ENCODE peak calls at places on chromosomes 7 and 10, in ten cellular contexts. T, U, N, X, O, C, H, V, P and W are unnamed samples.

GRCh38 chr10:31148955-31149354 is 117.3 kb upstream of the ZNF438 start:
- DNase-seq in N (no peak), P (peak; percentile 30), H (no peak), V (no peak), T (no peak), U (no peak), C (no peak), O (no peak), X (no peak), W (no peak)

GRCh38 chr10:123150986-123151738 is 3.0 kb upstream of the BUB3 start:
- DNase-seq in C (peak; percentile 86), N (no peak), P (no peak), O (no peak), U (no peak), X (no peak), V (peak; percentile 48), T (no peak), H (peak; percentile 82), W (no peak)

GRCh38 chr10:6161913-6162312 is 40.8 kb upstream of the PFKFB3 start:
- DNase-seq in P (peak; percentile 21), V (no peak), T (no peak), C (no peak), O (no peak), U (no peak), N (no peak), H (no peak), X (no peak), W (no peak)

GRCh38 chr7:116500071-116500853 is 724 bp downstream of the CAV2 start:
- DNase-seq in V (peak; percentile 38), H (peak; percentile 68), P (peak; percentile 57), N (no peak), U (peak; percentile 15), O (no peak), X (peak; percentile 69), C (peak; percentile 83), T (no peak), W (no peak)

GRCh38 chr7:29839302-29839701 is 33.0 kb downstream of the WIPF3 start:
- DNase-seq in N (no peak), V (no peak), P (peak; percentile 80), C (no peak), U (peak; percentile 75), X (peak; percentile 59), H (no peak), T (peak; percentile 58), O (no peak), W (no peak)

GRCh38 chr10:132023092-132023811 is 41.5 kb upstream of the BNIP3 start:
- DNase-seq in O (peak; percentile 3), T (peak; percentile 59), P (peak; percentile 71), U (peak; percentile 84), N (peak; percentile 73), X (peak; percentile 83), H (peak; percentile 93), C (peak; percentile 96), V (peak; percentile 91), W (peak; percentile 10)

GRCh38 chr10:124721295-124722052 is 22.7 kb downstream of the FAM53B start:
- DNase-seq in P (no peak), V (no peak), N (no peak), H (peak; percentile 81), X (peak; percentile 44), T (no peak), O (no peak), C (no peak), U (peak; percentile 67), W (no peak)

GRCh38 chr7:71237945-71238344 is 106.0 kb downstream of the GALNT17 start:
- DNase-seq in H (no peak), X (no peak), P (no peak), T (no peak), O (no peak), U (no peak), C (peak; percentile 75), V (no peak), N (no peak), W (no peak)

GRCh38 chr7:1091019-1091643 is 3.2 kb downstream of the GPER1 start:
- DNase-seq in T (no peak), P (no peak), N (no peak), O (no peak), X (no peak), V (no peak), C (no peak), H (no peak), U (no peak), W (no peak)

GRCh38 chr10:71351087-71351486 is 32.0 kb downstream of the SLC29A3 start:
- DNase-seq in X (no peak), N (no peak), U (no peak), H (no peak), C (no peak), O (no peak), T (no peak), V (no peak), P (no peak), W (no peak)

GRCh38 chr7:137789215-137789899 is 57.4 kb downstream of the DGKI start:
- DNase-seq in C (no peak), P (peak; percentile 32), H (no peak), U (no peak), V (no peak), N (no peak), O (no peak), X (peak; percentile 10), T (no peak), W (no peak)

GRCh38 chr7:100173806-100174495 is 3.2 kb downstream of the GPC2 start:
- DNase-seq in N (no peak), H (peak; percentile 68), U (no peak), V (no peak), T (no peak), P (no peak), X (no peak), C (peak; percentile 55), O (no peak), W (no peak)

GRCh38 chr10:132344386-132344785 is 12.4 kb downstream of the LRRC27 start:
- DNase-seq in U (no peak), V (no peak), N (no peak), O (no peak), C (no peak), X (no peak), P (no peak), H (no peak), T (no peak), W (no peak)

GRCh38 chr7:73681031-73681430 is 2.2 kb downstream of the DNAJC30 start:
- DNase-seq in T (peak; percentile 45), P (peak; percentile 35), O (no peak), H (no peak), V (no peak), U (no peak), N (no peak), X (peak; percentile 34), C (no peak), W (no peak)

GRCh38 chr10:88095778-88096452 is 232.5 kb downstream of the PTEN start:
- DNase-seq in N (no peak), P (no peak), U (no peak), V (no peak), C (no peak), X (no peak), O (no peak), T (no peak), H (no peak), W (no peak)

GRCh38 chr10:88095291-88095721 is 231.9 kb downstream of the PTEN start:
- DNase-seq in U (no peak), V (no peak), T (peak; percentile 78), P (peak; percentile 41), X (peak; percentile 62), O (no peak), H (no peak), C (no peak), N (no peak), W (no peak)

GRCh38 chr10:88094795-88095194 is 231.4 kb downstream of the PTEN start:
- DNase-seq in O (no peak), P (no peak), X (no peak), H (no peak), N (no peak), U (no peak), T (no peak), V (no peak), C (no peak), W (no peak)

GRCh38 chr10:88092975-88093374 is 229.6 kb downstream of the PTEN start:
- DNase-seq in X (no peak), V (no peak), T (no peak), U (no peak), H (no peak), C (no peak), N (no peak), P (no peak), O (no peak), W (no peak)

GRCh38 chr10:88097092-88097894 is 233.9 kb downstream of the PTEN start:
- DNase-seq in N (no peak), T (no peak), V (no peak), H (no peak), X (no peak), U (no peak), C (no peak), O (no peak), P (no peak), W (no peak)
- TF ChIP-seq CTCF in N (no peak), T (no peak), V (no peak), H (no peak), X (no peak), U (no peak), C (no peak), O (no peak), P (no peak), W (no peak)

GRCh38 chr7:123148813-123149212 is 51.0 kb downstream of the SLC13A1 start:
- DNase-seq in X (no peak), U (no peak), V (no peak), O (no peak), C (no peak), P (peak; percentile 1), T (no peak), N (no peak), H (no peak), W (no peak)
- TF ChIP-seq CTCF in X (no peak), U (no peak), V (no peak), O (peak; percentile 3), C (no peak), P (no peak), T (no peak), N (no peak), H (no peak), W (no peak)

DNA sequence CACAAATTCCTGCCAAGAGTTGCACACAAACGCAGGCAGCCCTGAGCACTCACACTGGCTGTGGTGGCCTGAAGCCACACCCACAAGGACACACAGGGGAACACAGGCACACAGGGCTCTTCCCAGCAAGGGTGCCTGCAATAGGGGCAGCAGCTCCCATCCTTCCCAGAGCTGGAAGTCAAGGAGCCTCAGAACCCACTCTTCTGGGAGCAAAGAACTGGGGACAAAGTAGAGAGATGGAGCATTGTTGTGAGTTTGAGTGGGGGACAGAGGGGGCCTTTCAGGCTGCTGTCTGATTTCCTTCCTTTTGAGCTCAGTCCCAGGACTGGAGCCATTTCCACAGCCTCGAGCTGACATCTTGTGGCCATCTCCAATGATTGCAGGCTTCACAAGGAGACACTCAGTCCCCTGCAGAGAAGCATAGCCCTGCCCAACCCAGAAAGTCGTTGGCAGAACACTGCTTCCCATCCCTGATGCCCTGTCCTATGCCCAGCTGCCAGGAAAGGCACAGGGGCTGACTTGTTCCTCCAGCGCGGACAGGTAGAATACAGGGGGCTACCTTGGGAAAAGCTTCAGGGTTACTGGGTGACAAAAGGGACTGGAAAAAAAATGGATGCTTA is 34.4 kb upstream of the SLF2 start:
- DNase-seq in P (peak; percentile 80), U (peak; percentile 34), T (peak; percentile 71), C (peak; percentile 90), O (peak; percentile 21), H (no peak), X (peak; percentile 83), V (peak; percentile 69), N (no peak), W (no peak)
- TF ChIP-seq CTCF in P (peak; percentile 82), U (peak; percentile 53), T (peak; percentile 87), C (peak; percentile 91), O (peak; percentile 83), H (peak; percentile 73), X (peak; percentile 81), V (peak; percentile 45), N (no peak), W (peak; percentile 61)

GRCh38 chr10:32445740-32446615 is at the start of gene CCDC7:
- DNase-seq in N (peak; percentile 74), U (peak; percentile 89), O (peak; percentile 46), T (peak; percentile 77), V (peak; percentile 86), P (peak; percentile 87), C (peak; percentile 88), H (peak; percentile 97), X (peak; percentile 92), W (peak; percentile 60)
- TF ChIP-seq CTCF in N (peak; percentile 64), U (peak; percentile 55), O (peak; percentile 47), T (peak; percentile 75), V (peak; percentile 15), P (peak; percentile 33), C (peak; percentile 71), H (peak; percentile 72), X (peak; percentile 27), W (peak; percentile 45)